ENCODE peak calls at places on chromosomes 11 and 22, in nine cellular contexts. R, V, Q, N, Y, Z, O, B and W are unnamed samples.
A peak's percentile ranks its signal among the peaks of the same experiment; 100 is the strongest.

GRCh38 chr22:42070517-42071422 is at the start of gene NAGA:
- DNase-seq in O (peak; percentile 97), V (peak; percentile 92), B (peak; percentile 98), Q (peak; percentile 97), Z (peak; percentile 96), N (peak; percentile 95), R (peak; percentile 95), Y (peak; percentile 89), W (peak; percentile 94)

GRCh38 chr22:24826710-24827285 is 20.8 kb downstream of the SGSM1 start:
- DNase-seq in Y (no peak), Z (no peak), N (no peak), O (no peak), V (no peak), R (no peak), B (no peak), Q (no peak), W (no peak)

GRCh38 chr11:132258865-132259264 is 888.5 kb downstream of the NTM start:
- DNase-seq in N (no peak), V (no peak), Q (no peak), O (no peak), Y (no peak), Z (no peak), B (no peak), R (no peak), W (no peak)

GRCh38 chr11:107182983-107183382 is 164.7 kb upstream of the GUCY1A2 start:
- DNase-seq in Z (no peak), N (no peak), V (no peak), B (no peak), Y (no peak), R (no peak), Q (no peak), O (no peak), W (no peak)

GRCh38 chr11:77196961-77197360 is 68.9 kb downstream of the MYO7A start:
- DNase-seq in B (no peak), Y (no peak), V (no peak), Q (no peak), N (no peak), R (no peak), O (no peak), Z (peak; percentile 2), W (no peak)

GRCh38 chr22:45880732-45881523 is 96.0 kb downstream of the WNT7B start:
- DNase-seq in Y (no peak), V (no peak), Z (no peak), Q (no peak), B (no peak), N (no peak), R (no peak), O (no peak), W (peak; percentile 46)

GRCh38 chr11:106480581-106481185 is 403.2 kb downstream of the AASDHPPT start:
- DNase-seq in R (peak; percentile 52), Q (no peak), N (peak; percentile 21), B (no peak), Z (no peak), O (no peak), V (no peak), Y (no peak), W (no peak)

GRCh38 chr11:118912742-118913410 is 12.8 kb downstream of the BCL9L start:
- DNase-seq in O (no peak), R (no peak), V (peak; percentile 62), N (peak; percentile 37), B (no peak), Z (no peak), Y (no peak), Q (no peak), W (no peak)

GRCh38 chr22:46754110-46754799 is 8.2 kb upstream of the TBC1D22A start:
- DNase-seq in V (peak; percentile 92), O (peak; percentile 99), Z (peak; percentile 96), B (peak; percentile 97), Y (no peak), R (peak; percentile 98), Q (peak; percentile 96), N (peak; percentile 98), W (no peak)

GRCh38 chr11:123135863-123136446 is 59.1 kb downstream of the CLMP start:
- DNase-seq in N (peak; percentile 48), Y (no peak), R (no peak), O (peak; percentile 71), V (no peak), Q (no peak), B (peak; percentile 43), Z (no peak), W (no peak)

GRCh38 chr11:48107188-48107704 is 109.4 kb upstream of the OR4B1 start:
- DNase-seq in Z (no peak), O (peak; percentile 54), Y (no peak), R (no peak), B (no peak), N (peak; percentile 51), Q (no peak), V (no peak), W (no peak)

GRCh38 chr11:122751298-122752070 is 86.8 kb upstream of the CRTAM start:
- DNase-seq in Q (no peak), N (peak; percentile 75), B (no peak), V (no peak), Y (no peak), R (no peak), Z (no peak), O (no peak), W (no peak)

GRCh38 chr22:20194681-20195593 is 44.1 kb upstream of the CCDC188 start:
- DNase-seq in Z (no peak), N (no peak), V (no peak), Y (no peak), R (no peak), O (no peak), B (no peak), Q (no peak), W (no peak)

GRCh38 chr22:20191803-20192202 is 40.9 kb upstream of the CCDC188 start:
- DNase-seq in Q (no peak), B (no peak), V (no peak), O (no peak), Y (no peak), R (no peak), Z (no peak), N (no peak), W (no peak)

GRCh38 chr22:20192293-20192971 is 41.6 kb upstream of the CCDC188 start:
- DNase-seq in R (no peak), Q (no peak), Z (no peak), N (no peak), V (no peak), B (no peak), Y (no peak), O (no peak), W (no peak)

GRCh38 chr22:20193761-20194494 is 43.1 kb upstream of the CCDC188 start:
- DNase-seq in B (no peak), O (no peak), Y (no peak), V (no peak), Z (no peak), Q (no peak), N (no peak), R (no peak), W (no peak)

DNA sequence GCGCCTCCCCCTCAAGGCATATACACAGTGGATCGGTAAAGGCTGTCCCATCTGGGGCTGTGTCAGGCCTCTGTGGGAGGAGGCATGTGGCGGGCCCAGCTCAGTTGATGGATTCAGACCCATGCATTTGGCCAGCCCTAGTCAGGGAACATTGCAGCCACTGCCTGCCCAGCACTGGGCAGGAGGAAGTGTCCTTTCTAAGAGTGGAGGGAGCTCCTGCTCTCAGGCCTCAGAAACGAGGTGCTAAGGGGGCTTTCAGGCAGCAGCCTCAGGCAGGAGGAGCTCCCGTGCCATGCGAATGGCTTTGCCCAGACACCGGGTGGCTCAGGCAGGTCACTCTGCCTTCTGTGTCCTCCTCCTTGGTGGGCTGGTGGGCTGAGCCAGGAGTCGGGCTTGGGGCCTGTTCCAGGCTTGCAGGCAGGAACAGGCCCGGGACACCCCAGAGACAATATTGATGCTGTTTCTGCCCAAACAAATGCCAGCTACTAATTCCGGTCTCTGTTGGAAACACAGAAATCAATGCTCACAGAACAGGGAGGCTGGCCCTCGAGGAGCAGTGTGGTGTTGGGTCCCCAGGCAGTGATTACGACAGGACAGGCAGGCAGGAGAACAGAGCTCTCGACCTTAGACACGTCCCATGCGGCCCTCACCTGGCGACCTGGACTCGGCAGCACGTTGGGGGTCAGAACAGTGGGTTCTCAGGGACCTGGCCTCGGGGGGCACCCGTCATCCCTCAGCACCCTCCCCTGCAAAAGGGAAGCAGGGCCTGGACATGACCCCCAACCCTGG is 42.3 kb upstream of the CCDC188 start:
- DNase-seq in Z (no peak), R (no peak), B (no peak), Q (no peak), Y (no peak), V (no peak), N (no peak), O (no peak), W (no peak)
- TF ChIP-seq CTCF in Z (no peak), R (no peak), B (no peak), Q (no peak), Y (no peak), V (no peak), N (no peak), O (no peak), W (no peak)

GRCh38 chr11:111986589-111986988 is 38.6 kb upstream of the DLAT start:
- DNase-seq in Y (no peak), Z (no peak), B (no peak), N (no peak), O (no peak), Q (no peak), R (no peak), V (no peak), W (no peak)

GRCh38 chr11:111981270-111981669 is 43.9 kb upstream of the DLAT start:
- DNase-seq in Y (no peak), Q (no peak), O (no peak), N (no peak), V (no peak), B (no peak), Z (no peak), R (no peak), W (no peak)

GRCh38 chr11:111982019-111982464 is 43.2 kb upstream of the DLAT start:
- DNase-seq in V (peak; percentile 48), B (peak; percentile 70), N (peak; percentile 46), O (no peak), R (peak; percentile 65), Y (peak; percentile 62), Z (peak; percentile 76), Q (peak; percentile 34), W (peak; percentile 59)

GRCh38 chr11:111982532-111983186 is 42.5 kb upstream of the DLAT start:
- DNase-seq in B (no peak), V (no peak), O (no peak), N (no peak), Z (no peak), Q (no peak), Y (no peak), R (no peak), W (no peak)

GRCh38 chr11:111983187-111983986 is 41.8 kb upstream of the DLAT start:
- DNase-seq in O (no peak), N (no peak), Z (no peak), V (peak; percentile 6), Y (peak; percentile 51), Q (peak; percentile 92), R (no peak), B (no peak), W (peak; percentile 48)
- TF ChIP-seq CTCF in O (no peak), N (no peak), Z (no peak), V (no peak), Y (peak; percentile 40), Q (peak; percentile 32), R (no peak), B (no peak), W (no peak)

GRCh38 chr11:14643697-14644395 is at the start of gene PDE3B:
- DNase-seq in Q (peak; percentile 25), V (peak; percentile 83), R (peak; percentile 46), B (peak; percentile 90), N (peak; percentile 12), O (peak; percentile 77), Y (peak; percentile 74), Z (peak; percentile 30), W (peak; percentile 85)
- TF ChIP-seq CTCF in Q (no peak), V (peak; percentile 17), R (no peak), B (no peak), N (no peak), O (no peak), Y (peak; percentile 13), Z (no peak), W (no peak)

GRCh38 chr11:116422976-116423375 is 349.8 kb downstream of the BUD13 start:
- DNase-seq in Z (no peak), Q (no peak), Y (no peak), N (no peak), R (no peak), O (no peak), B (no peak), V (no peak), W (peak; percentile 45)
- TF ChIP-seq CTCF in Z (no peak), Q (no peak), Y (peak; percentile 27), N (no peak), R (no peak), O (no peak), B (no peak), V (no peak), W (peak; percentile 10)